ENCODE peak calls at places on chromosomes 16 and 17, in eight cellular contexts. I is NCI-H2081; C is mesendoderm; A is stimulated activated CD8-positive, alpha-beta memory T cell treated with anti-CD3 and anti-CD28 coated beads, Interleukin-4, amount 100 ng/mL, for 24 hours; K is left cardiac atrium; B is progenitor cell of endocrine pancreas; T is COR-L47; N is occipital lobe. J is an unnamed sample.

GRCh38 chr16:10745856-10746255 is 2.2 kb downstream of the NUBP1 start:
- DNase-seq in N (no peak), A (no peak), C (no peak), I (no peak), B (no peak), K (no peak), T (no peak), J (no peak)

GRCh38 chr16:11060856-11061255 is 116.5 kb downstream of the CLEC16A start:
- DNase-seq in K (no peak), T (no peak), I (no peak), N (no peak), B (no peak), C (no peak), A (no peak), J (no peak)

GRCh38 chr16:49557070-49557446 is 183.5 kb downstream of the C16orf78 start:
- DNase-seq in B (peak; percentile 21), I (no peak), N (no peak), C (peak; percentile 84), K (no peak), T (peak; percentile 74), A (no peak), J (peak; percentile 75)

GRCh38 chr16:24689128-24689527 is 40.3 kb upstream of the TNRC6A start:
- DNase-seq in T (peak; percentile 19), B (no peak), A (no peak), C (peak; percentile 74), N (no peak), K (no peak), I (no peak), J (no peak)

GRCh38 chr16:81483064-81483969 is 38.7 kb downstream of the CMIP start:
- DNase-seq in N (no peak), I (no peak), A (no peak), T (no peak), K (no peak), B (no peak), C (no peak), J (no peak)

GRCh38 chr17:13931752-13932477 is 137.4 kb upstream of the COX10 start:
- DNase-seq in C (peak; percentile 87), N (no peak), K (peak; percentile 71), A (no peak), T (no peak), B (no peak), I (no peak), J (no peak)

GRCh38 chr17:16255481-16255901 is 38.5 kb downstream of the PIGL start:
- DNase-seq in C (peak; percentile 62), N (peak; percentile 7), A (no peak), T (no peak), B (no peak), I (no peak), K (peak; percentile 61), J (peak; percentile 7)

GRCh38 chr16:67025151-67025550 is 3.8 kb upstream of the CBFB start:
- DNase-seq in K (no peak), C (no peak), A (no peak), I (no peak), B (no peak), T (no peak), N (no peak), J (no peak)

GRCh38 chr17:151886-152859 is 14.8 kb downstream of the SCGB1C2 start:
- DNase-seq in K (no peak), I (no peak), B (no peak), N (no peak), T (no peak), A (no peak), C (no peak), J (peak; percentile 40)

GRCh38 chr16:3807425-3808123 is 72.9 kb downstream of the CREBBP start:
- DNase-seq in T (no peak), N (no peak), A (no peak), C (no peak), B (no peak), I (no peak), K (no peak), J (no peak)

GRCh38 chr17:75771334-75772281 is 6.6 kb upstream of the GALK1 start:
- DNase-seq in I (no peak), B (no peak), K (no peak), T (no peak), N (no peak), A (no peak), C (no peak), J (no peak)

GRCh38 chr17:71071837-71072236 is 902.5 kb downstream of the KCNJ2 start:
- DNase-seq in A (no peak), C (peak; percentile 42), T (no peak), I (no peak), N (no peak), B (no peak), K (no peak), J (no peak)

GRCh38 chr16:49698416-49698815 is 157.5 kb downstream of the ZNF423 start:
- DNase-seq in K (peak; percentile 79), N (no peak), I (no peak), C (peak; percentile 74), T (no peak), A (no peak), B (no peak), J (no peak)

GRCh38 chr17:63772801-63773271 is 561 bp downstream of the CCDC47 start:
- DNase-seq in N (no peak), C (peak; percentile 11), A (no peak), I (peak; percentile 30), T (no peak), K (no peak), B (no peak), J (no peak)

GRCh38 chr17:75601057-75601987 is 13.7 kb downstream of the MYO15B start:
- DNase-seq in A (peak; percentile 38), I (peak; percentile 43), T (peak; percentile 33), C (peak; percentile 86), K (no peak), N (no peak), B (peak; percentile 39), J (peak; percentile 97)

GRCh38 chr17:15442316-15443185 is 24.9 kb downstream of the CDRT4 start:
- DNase-seq in N (no peak), A (no peak), T (no peak), B (no peak), C (no peak), K (no peak), I (no peak), J (no peak)

GRCh38 chr17:55722742-55723487 is at the start of gene TMEM100:
- DNase-seq in A (no peak), I (no peak), T (no peak), N (no peak), K (peak; percentile 37), C (peak; percentile 77), B (no peak), J (no peak)

J was measured in H1.